ENCODE peak calls at places on chromosomes 1 and 21, in four cellular contexts. K is Calu3, R is NAMALWA, Q is IMR-90. T is an unnamed sample.

GRCh38 chr1:41673806-41674205 is 189.3 kb upstream of the EDN2 start:
- DNase-seq in Q (peak; percentile 17), R (peak; percentile 73), K (no peak), T (no peak)

GRCh38 chr21:31921079-31921478 is 48.3 kb downstream of the HUNK start:
- DNase-seq in K (no peak), R (no peak), Q (peak; percentile 91), T (no peak)

GRCh38 chr1:16018749-16019515 is 1.1 kb upstream of the HSPB7 start:
- DNase-seq in Q (no peak), K (no peak), R (no peak), T (no peak)

GRCh38 chr21:45910548-45911221 is 70.9 kb upstream of the COL6A1 start:
- DNase-seq in K (peak; percentile 11), R (no peak), Q (no peak), T (no peak)

GRCh38 chr1:230610589-230610988 is 31.7 kb upstream of the COG2 start:
- DNase-seq in Q (no peak), R (no peak), K (no peak), T (no peak)

GRCh38 chr1:212212343-212212742 is 72.9 kb upstream of the PPP2R5A start:
- DNase-seq in Q (no peak), K (no peak), R (no peak), T (no peak)

GRCh38 chr1:210715072-210715471 is 386.4 kb downstream of the HHAT start:
- DNase-seq in R (no peak), K (no peak), Q (no peak), T (no peak)

GRCh38 chr21:42595281-42596187 is 57.9 kb upstream of the PDE9A start:
- DNase-seq in K (no peak), Q (no peak), R (no peak), T (no peak)

GRCh38 chr1:84991097-84991890 is 5.6 kb downstream of the MCOLN2 start:
- DNase-seq in R (peak; percentile 19), Q (no peak), K (no peak), T (no peak)

GRCh38 chr1:213131851-213132655 is 81.0 kb downstream of the RPS6KC1 start:
- DNase-seq in K (no peak), Q (no peak), R (no peak), T (no peak)

GRCh38 chr21:14452842-14453241 is 69.9 kb upstream of the HSPA13 start:
- DNase-seq in R (no peak), Q (no peak), K (no peak), T (no peak)

GRCh38 chr1:26372039-26372438 is 511 bp downstream of the ZNF683 start:
- DNase-seq in R (no peak), K (no peak), Q (no peak), T (no peak)

GRCh38 chr1:41673355-41673754 is 188.9 kb upstream of the EDN2 start:
- DNase-seq in K (no peak), R (peak; percentile 71), Q (peak; percentile 64), T (no peak)

GRCh38 chr1:2061065-2061778 is 11.0 kb downstream of the PRKCZ start:
- DNase-seq in R (no peak), Q (no peak), K (no peak), T (no peak)

GRCh38 chr1:30809514-30810263 is 52.1 kb upstream of the LAPTM5 start:
- DNase-seq in Q (peak; percentile 93), R (no peak), K (no peak), T (no peak)

GRCh38 chr1:153592706-153593105 is 20.2 kb downstream of the S100A16 start:
- DNase-seq in K (no peak), Q (no peak), R (no peak), T (no peak)

GRCh38 chr1:36372617-36373016 is 13.1 kb downstream of the STK40 start:
- DNase-seq in R (no peak), Q (no peak), K (no peak), T (no peak)

GRCh38 chr1:2430592-2430973 is 18.2 kb upstream of the PEX10 start:
- DNase-seq in Q (no peak), R (no peak), K (no peak), T (no peak)

GRCh38 chr1:95117207-95118018 is at the start of gene TLCD4:
- DNase-seq in Q (peak; percentile 24), R (peak; percentile 34), K (peak; percentile 80), T (peak; percentile 72)

GRCh38 chr1:53654216-53655210 is 84.5 kb downstream of the GLIS1 start:
- DNase-seq in K (no peak), Q (peak; percentile 93), R (no peak), T (no peak)

GRCh38 chr1:42846257-42847110 is at the start of gene ZNF691:
- DNase-seq in R (peak; percentile 98), K (peak; percentile 90), Q (peak; percentile 98), T (peak; percentile 94)

GRCh38 chr1:211829343-211830054 is 1.1 kb downstream of the LPGAT1 start:
- DNase-seq in K (peak; percentile 8), R (peak; percentile 46), Q (no peak), T (no peak)

GRCh38 chr21:32468567-32469175 is 56.2 kb downstream of the EVA1C start:
- DNase-seq in R (no peak), K (no peak), Q (no peak), T (no peak)

GRCh38 chr1:4549933-4550332 is 104.5 kb upstream of the AJAP1 start:
- DNase-seq in R (peak; percentile 5), K (no peak), Q (no peak), T (no peak)

GRCh38 chr21:36994501-36995189 is 11.9 kb upstream of the RIPPLY3 start:
- DNase-seq in K (no peak), Q (no peak), R (no peak), T (no peak)

GRCh38 chr21:29975776-29976175 is 36.0 kb upstream of the GRIK1 start:
- DNase-seq in Q (no peak), K (no peak), R (no peak), T (no peak)